ENCODE peak calls at places on chromosomes 1 and 21, in five cellular contexts. B is iPS-NIHi11, D is AG10803, X is GM06990, Y is EL. T is an unnamed sample.
A peak's percentile ranks its signal among the peaks of the same experiment; 100 is the strongest.

GRCh38 chr1:247551716-247552115 is 2.8 kb downstream of the GCSAML start:
- DNase-seq in B (no peak), D (peak; percentile 31), X (no peak), Y (peak; percentile 55), T (no peak)

GRCh38 chr21:34969431-34970036 is 79.6 kb downstream of the RUNX1 start:
- DNase-seq in B (no peak), D (no peak), X (no peak), Y (no peak), T (no peak)

GRCh38 chr1:118396824-118397530 is 211.9 kb upstream of the SPAG17 start:
- DNase-seq in B (no peak), D (no peak), X (no peak), Y (no peak), T (no peak)

GRCh38 chr1:107795994-107796393 is 169.0 kb downstream of the VAV3 start:
- DNase-seq in B (no peak), D (no peak), X (no peak), Y (no peak), T (no peak)

GRCh38 chr21:28266061-28266460 is 726.6 kb downstream of the LTN1 start:
- DNase-seq in B (no peak), D (no peak), X (no peak), Y (no peak), T (no peak)

GRCh38 chr1:110523011-110523410 is 4.0 kb upstream of the KCNA10 start:
- DNase-seq in B (no peak), D (peak; percentile 25), X (no peak), Y (no peak), T (no peak)

GRCh38 chr1:174584071-174584470 is 136.3 kb downstream of the GPR52 start:
- DNase-seq in B (no peak), D (no peak), X (no peak), Y (no peak), T (no peak)

GRCh38 chr21:46158666-46159300 is 3.4 kb upstream of the FTCD start:
- DNase-seq in B (no peak), D (no peak), X (peak; percentile 3), Y (no peak), T (no peak)

GRCh38 chr1:65471901-65472332 is 51.4 kb downstream of the LEPR start:
- DNase-seq in B (no peak), D (peak; percentile 76), X (no peak), Y (no peak), T (no peak)

GRCh38 chr1:103900005-103900404 is 150.3 kb downstream of the AMY1C start:
- DNase-seq in B (no peak), D (no peak), X (no peak), Y (no peak), T (no peak)

GRCh38 chr1:225004396-225004795 is 74.9 kb downstream of the DNAH14 start:
- DNase-seq in B (peak; percentile 4), D (no peak), X (no peak), Y (no peak), T (no peak)

GRCh38 chr1:101520302-101520701 is 283.5 kb downstream of the S1PR1 start:
- DNase-seq in B (peak; percentile 60), D (peak; percentile 45), X (no peak), Y (peak; percentile 47), T (no peak)

GRCh38 chr21:31203371-31204054 is 140.5 kb downstream of the TIAM1 start:
- DNase-seq in B (no peak), D (no peak), X (no peak), Y (peak; percentile 25), T (no peak)

GRCh38 chr1:119808491-119808890 is 2.8 kb downstream of the REG4 start:
- DNase-seq in B (no peak), D (peak; percentile 29), X (no peak), Y (peak; percentile 58), T (no peak)

GRCh38 chr1:228358764-228359612 is 47.6 kb downstream of the TRIM11 start:
- DNase-seq in B (no peak), D (no peak), X (no peak), Y (no peak), T (no peak)

GRCh38 chr1:119489201-119489600 is 17.8 kb upstream of the HSD3B1 start:
- DNase-seq in B (no peak), D (no peak), X (no peak), Y (no peak), T (no peak)

GRCh38 chr1:12778061-12778460 is 4.5 kb downstream of the PRAMEF12 start:
- DNase-seq in B (no peak), D (no peak), X (no peak), Y (no peak), T (no peak)

GRCh38 chr1:222247811-222248310 is 300.0 kb downstream of the HHIPL2 start:
- DNase-seq in B (no peak), D (no peak), X (no peak), Y (no peak), T (no peak)

GRCh38 chr21:43001316-43001715 is 27.0 kb downstream of the PKNOX1 start:
- DNase-seq in B (no peak), D (no peak), X (no peak), Y (no peak), T (no peak)

GRCh38 chr21:44499631-44500030 is 40.4 kb downstream of the KRTAP10-1 start:
- DNase-seq in B (no peak), D (no peak), X (no peak), Y (no peak), T (no peak)

GRCh38 chr1:116261227-116261626 is 111.8 kb upstream of the ATP1A1 start:
- DNase-seq in B (no peak), D (no peak), X (no peak), Y (no peak), T (no peak)

GRCh38 chr1:216502528-216503162 is 79.4 kb upstream of the USH2A start:
- DNase-seq in B (peak; percentile 19), D (no peak), X (no peak), Y (peak; percentile 3), T (no peak)

GRCh38 chr1:247360991-247361721 is 29.5 kb upstream of the ZNF496 start:
- DNase-seq in B (no peak), D (peak; percentile 47), X (no peak), Y (no peak), T (no peak)

GRCh38 chr21:16992448-16992847 is 520.4 kb upstream of the CXADR start:
- DNase-seq in B (peak; percentile 41), D (no peak), X (no peak), Y (no peak), T (no peak)

GRCh38 chr1:180815188-180815587 is 97.5 kb upstream of the KIAA1614 start:
- DNase-seq in B (no peak), D (no peak), X (no peak), Y (no peak), T (no peak)

GRCh38 chr21:32921632-32922230 is 104.0 kb upstream of the OLIG2 start:
- DNase-seq in B (peak; percentile 54), D (no peak), X (no peak), Y (peak; percentile 14), T (peak; percentile 21)

GRCh38 chr1:201582261-201582951 is 43.5 kb downstream of the NAV1 start:
- DNase-seq in B (no peak), D (peak; percentile 72), X (no peak), Y (peak; percentile 83), T (no peak)

GRCh38 chr1:222777463-222777862 is 37.4 kb upstream of the DISP1 start:
- DNase-seq in B (no peak), D (peak; percentile 54), X (no peak), Y (no peak), T (no peak)

GRCh38 chr1:234495231-234495990 is 16.4 kb upstream of the TARBP1 start:
- DNase-seq in B (no peak), D (peak; percentile 90), X (peak; percentile 85), Y (peak; percentile 92), T (no peak)

GRCh38 chr21:32083175-32083574 is 195.7 kb downstream of the MIS18A start:
- DNase-seq in B (no peak), D (no peak), X (no peak), Y (no peak), T (no peak)

GRCh38 chr21:40717008-40717407 is 129.9 kb downstream of the DSCAM start:
- DNase-seq in B (no peak), D (no peak), X (no peak), Y (no peak), T (no peak)

GRCh38 chr1:207890136-207890738 is 20.7 kb downstream of the CD34 start:
- DNase-seq in B (no peak), D (peak; percentile 96), X (no peak), Y (peak; percentile 92), T (no peak)